ENCODE peak calls at places on chromosome 13, in five cellular contexts. Z is stomach, M is H9, R is heart left ventricle, C is A673. X is an unnamed sample. For H3K27me3, the result is how much of the 10 kb centered on the place peaks cover.

GRCh38 chr13:65913173-65913572 is 1317.0 kb downstream of the PCDH9 start:
- DNase-seq in Z (no peak), M (no peak), R (no peak), C (no peak), X (no peak)

GRCh38 chr13:97921146-97921776 is 32.2 kb upstream of the IPO5 start:
- DNase-seq in Z (no peak), M (no peak), R (no peak), C (no peak), X (no peak)

GRCh38 chr13:77928909-77929308 is 10.3 kb upstream of the EDNRB start:
- DNase-seq in Z (no peak), M (no peak), R (no peak), C (peak), X (no peak)

GRCh38 chr13:37701306-37701705 is 102.7 kb upstream of the POSTN start:
- DNase-seq in Z (no peak), M (no peak), R (no peak), C (peak), X (no peak)

GRCh38 chr13:79030513-79030912 is 371.6 kb upstream of the OBI1 start:
- DNase-seq in Z (no peak), M (no peak), R (no peak), C (no peak), X (peak)

GRCh38 chr13:19185865-19186645 is 4.4 kb upstream of the TUBA3C start:
- DNase-seq in Z (no peak), M (no peak), R (no peak), C (no peak), X (no peak)

GRCh38 chr13:99916366-99917103 is 55.0 kb downstream of the ZIC5 start:
- DNase-seq in Z (no peak), M (no peak), R (no peak), C (peak), X (peak)

GRCh38 chr13:102276479-102276878 is 125.4 kb downstream of the FGF14 start:
- DNase-seq in Z (no peak), M (no peak), R (no peak), C (no peak), X (no peak)

GRCh38 chr13:113074401-113074800 is 31.2 kb upstream of the F7 start:
- DNase-seq in Z (no peak), M (no peak), R (peak), C (no peak), X (no peak)

GRCh38 chr13:66405908-66406802 is 824.0 kb downstream of the PCDH9 start:
- DNase-seq in Z (no peak), M (no peak), R (no peak), C (no peak), X (no peak)

GRCh38 chr13:88417801-88418200 is 746.6 kb downstream of the SLITRK5 start:
- DNase-seq in Z (no peak), M (no peak), R (no peak), C (no peak), X (no peak)

GRCh38 chr13:21537105-21537504 is 66.9 kb downstream of the MICU2 start:
- DNase-seq in Z (no peak), M (no peak), R (no peak), C (no peak), X (no peak)

GRCh38 chr13:30376426-30377311 is 45.6 kb upstream of the UBE2L5 start:
- DNase-seq in Z (peak), M (no peak), R (no peak), C (no peak), X (no peak)
- H3K27ac ChIP-seq in Z (peak), M (no peak), R (no peak), C (no peak), X (no peak)

GRCh38 chr13:111115051-111115840 is at the start of gene ARHGEF7:
- DNase-seq in Z (no peak), M (no peak), R (no peak), C (no peak), X (no peak)

GRCh38 chr13:111116830-111117229 is 1.7 kb downstream of the ARHGEF7 start:
- DNase-seq in Z (no peak), M (no peak), R (no peak), C (no peak), X (no peak)

GRCh38 chr13:111112196-111112595 is 2.9 kb upstream of the ARHGEF7 start:
- DNase-seq in Z (no peak), M (no peak), R (no peak), C (no peak), X (no peak)

GRCh38 chr13:111115841-111116500 is 861 bp downstream of the ARHGEF7 start:
- DNase-seq in Z (no peak), M (no peak), R (peak), C (peak), X (no peak)

GRCh38 chr13:111114362-111115050 is 604 bp upstream of the ARHGEF7 start:
- DNase-seq in Z (no peak), M (peak), R (peak), C (no peak), X (no peak)
- H3K27me3 ChIP-seq in Z (half or more), M (under half), R (under half), C (half or more), X (half or more)

GRCh38 chr13:59766236-59766635 is 397.5 kb downstream of the DIAPH3 start:
- DNase-seq in Z (no peak), M (no peak), R (no peak), C (no peak), X (no peak)
- H3K27ac ChIP-seq in Z (no peak), M (no peak), R (no peak), C (no peak), X (no peak)

GRCh38 chr13:39401091-39401647 is 201.8 kb downstream of the LHFPL6 start:
- DNase-seq in Z (no peak), M (no peak), R (no peak), C (no peak), X (no peak)
- H3K27me3 ChIP-seq in Z (under half), M (under half), R (under half), C (under half), X (under half)

DNA sequence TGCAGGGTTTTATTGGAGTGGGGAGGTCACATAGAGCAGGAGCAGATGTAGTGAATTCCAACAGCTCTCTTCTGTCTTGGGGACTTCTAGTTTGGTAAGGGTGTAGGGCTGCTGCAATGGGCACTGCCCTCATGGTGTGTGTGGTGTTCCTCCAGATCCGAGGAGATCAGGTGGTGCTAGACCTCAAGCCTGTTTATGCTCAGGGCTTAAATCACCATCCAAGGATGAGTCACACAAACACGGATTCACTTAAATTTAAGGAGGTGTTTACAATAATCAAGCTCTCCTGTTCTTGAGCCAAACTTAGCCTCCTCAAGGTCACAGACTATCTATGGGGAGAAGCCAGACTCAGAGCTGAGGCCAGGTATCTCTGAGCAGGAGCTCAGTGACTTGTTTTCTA is 23.0 kb downstream of the HS6ST3 start:
- DNase-seq in Z (no peak), M (no peak), R (no peak), C (no peak), X (no peak)
- H3K27ac ChIP-seq in Z (no peak), M (no peak), R (no peak), C (no peak), X (no peak)

GRCh38 chr13:50187352-50188029 is 172.2 kb downstream of the KCNRG start:
- DNase-seq in Z (no peak), M (no peak), R (no peak), C (no peak), X (no peak)
- H3K27me3 ChIP-seq in Z (under half), M (under half), R (under half), C (under half), X (under half)

GRCh38 chr13:114108894-114109293 is 23.5 kb downstream of the RASA3 start:
- DNase-seq in Z (no peak), M (no peak), R (peak), C (no peak), X (peak)
- H3K27ac ChIP-seq in Z (no peak), M (no peak), R (no peak), C (no peak), X (no peak)

DNA sequence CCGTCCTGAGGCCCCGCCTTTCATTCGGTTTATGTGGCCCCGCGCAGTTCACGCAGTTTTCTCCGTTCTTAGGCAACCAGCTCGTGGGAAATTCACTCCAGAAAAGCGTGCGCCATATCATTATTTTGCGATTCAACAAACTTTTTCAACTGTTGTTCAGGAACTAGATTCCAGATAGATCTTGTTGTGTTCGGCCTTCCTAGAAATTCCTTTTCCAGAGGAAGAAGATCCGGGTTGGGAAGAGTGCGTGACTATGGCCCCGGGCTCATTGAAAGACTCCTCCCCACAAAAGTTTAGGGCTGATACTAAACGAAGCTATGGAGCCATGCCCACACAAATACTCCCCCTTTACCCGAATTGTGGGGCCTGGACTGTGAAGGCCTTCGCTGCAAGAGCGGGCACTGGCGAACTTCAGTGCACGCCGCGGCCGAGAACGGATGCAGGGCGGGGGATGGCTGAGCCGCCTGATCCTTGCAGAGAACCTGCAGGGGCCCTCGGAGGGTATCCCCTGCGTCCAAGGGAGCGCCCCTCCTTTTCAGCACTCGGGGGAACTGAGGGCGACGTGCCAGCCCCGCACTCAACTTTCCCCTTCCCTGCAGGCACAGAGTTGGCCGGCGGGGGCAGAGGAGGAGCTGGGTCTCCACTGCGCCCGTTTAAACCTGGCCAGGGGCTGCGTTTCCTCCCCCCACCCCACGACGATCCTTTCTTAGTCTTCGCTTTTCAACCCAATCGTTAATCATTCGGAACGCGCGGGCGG is 904 bp upstream of the SOX1 start:
- DNase-seq in Z (no peak), M (peak), R (no peak), C (peak), X (no peak)
- H3K27me3 ChIP-seq in Z (half or more), M (half or more), R (half or more), C (half or more), X (half or more)

GRCh38 chr13:44234566-44234965 is 139.1 kb upstream of the SERP2 start:
- DNase-seq in Z (no peak), M (no peak), R (no peak), C (no peak), X (no peak)

GRCh38 chr13:44240611-44241010 is 133.0 kb upstream of the SERP2 start:
- DNase-seq in Z (no peak), M (no peak), R (no peak), C (no peak), X (peak)

GRCh38 chr13:44237276-44237767 is 136.3 kb upstream of the SERP2 start:
- DNase-seq in Z (no peak), M (no peak), R (no peak), C (peak), X (no peak)

GRCh38 chr13:44236370-44236769 is 137.3 kb upstream of the SERP2 start:
- DNase-seq in Z (no peak), M (no peak), R (no peak), C (no peak), X (no peak)

GRCh38 chr13:44238011-44238421 is 135.6 kb upstream of the SERP2 start:
- DNase-seq in Z (no peak), M (no peak), R (no peak), C (no peak), X (no peak)
- H3K27ac ChIP-seq in Z (peak), M (no peak), R (peak), C (no peak), X (no peak)

GRCh38 chr13:27295660-27296059 is 25.0 kb downstream of the RASL11A start:
- DNase-seq in Z (no peak), M (no peak), R (no peak), C (no peak), X (no peak)
- H3K27me3 ChIP-seq in Z (under half), M (under half), R (under half), C (under half), X (under half)